ENCODE peak calls at places on chromosomes 4 and X, in four cellular contexts. Y is cardiac muscle cell, I is fibroblast of mammary gland, Q is breast epithelium. B is an unnamed sample.

GRCh38 chrX:44935640-44936039 is 62.7 kb downstream of the KDM6A start:
- DNase-seq in Y (no peak), I (no peak), Q (no peak), B (no peak)

GRCh38 chrX:100625985-100626491 is 10.6 kb downstream of the TSPAN6 start:
- DNase-seq in Y (no peak), I (peak; percentile 37), Q (no peak), B (no peak)

GRCh38 chr4:41428205-41428940 is 109.6 kb upstream of the LIMCH1 start:
- DNase-seq in Y (no peak), I (no peak), Q (no peak), B (no peak)

GRCh38 chrX:2710041-2710471 is 19.0 kb downstream of the CD99 start:
- DNase-seq in Y (no peak), I (peak; percentile 93), Q (no peak), B (no peak)

GRCh38 chrX:70436380-70436779 is 8.3 kb upstream of the DLG3 start:
- DNase-seq in Y (peak; percentile 66), I (peak; percentile 8), Q (no peak), B (no peak)

GRCh38 chr4:105569014-105569850 is 16.8 kb downstream of the ARHGEF38 start:
- DNase-seq in Y (no peak), I (no peak), Q (no peak), B (no peak)

GRCh38 chrX:66038115-66038514 is 1.8 kb downstream of the VSIG4 start:
- DNase-seq in Y (no peak), I (no peak), Q (no peak), B (no peak)

GRCh38 chr4:150948710-150949109 is 66.4 kb downstream of the LRBA start:
- DNase-seq in Y (no peak), I (no peak), Q (no peak), B (no peak)

GRCh38 chrX:2267890-2268289 is 232.9 kb downstream of the DHRSX start:
- DNase-seq in Y (peak; percentile 49), I (no peak), Q (no peak), B (no peak)

GRCh38 chr4:175330236-175330635 is 412.1 kb downstream of the ADAM29 start:
- DNase-seq in Y (no peak), I (peak; percentile 68), Q (no peak), B (no peak)

GRCh38 chrX:16839224-16839851 is 30.8 kb downstream of the RBBP7 start:
- DNase-seq in Y (no peak), I (no peak), Q (no peak), B (no peak)

GRCh38 chr4:139833131-139833930 is 167.7 kb downstream of the MGST2 start:
- DNase-seq in Y (no peak), I (no peak), Q (no peak), B (no peak)

GRCh38 chr4:94357624-94358023 is 15.0 kb upstream of the HPGDS start:
- DNase-seq in Y (no peak), I (no peak), Q (no peak), B (no peak)

GRCh38 chr4:156516698-156517097 is 454.9 kb downstream of the PDGFC start:
- DNase-seq in Y (no peak), I (no peak), Q (no peak), B (no peak)

GRCh38 chr4:41432889-41433288 is 105.1 kb upstream of the LIMCH1 start:
- DNase-seq in Y (no peak), I (peak; percentile 28), Q (no peak), B (no peak)

GRCh38 chrX:17580529-17581155 is 156.7 kb upstream of the SCML1 start:
- DNase-seq in Y (peak; percentile 54), I (peak; percentile 79), Q (no peak), B (no peak)